ENCODE peak calls at places on chromosomes 13 and 19, in seven cellular contexts. One of them, this sample, is unnamed.

GRCh38 chr19:56900573-56901097 is 60.1 kb upstream of the PEG3 start:
- DNase-seq in body of pancreas: no peak
- DNase-seq in left lung: no peak
- DNase-seq in neural crest cell: no peak
- DNase-seq in heart right ventricle: no peak
- DNase-seq in mucosa of descending colon: no peak
- DNase-seq in osteocyte: no peak
- DNase-seq in this sample: no peak

GRCh38 chr19:34041922-34042521 is 130.3 kb upstream of the LSM14A start:
- DNase-seq in body of pancreas: peak; percentile 71
- DNase-seq in left lung: peak; percentile 89
- DNase-seq in neural crest cell: peak; percentile 74
- DNase-seq in heart right ventricle: peak; percentile 68
- DNase-seq in mucosa of descending colon: peak; percentile 80
- DNase-seq in osteocyte: no peak
- DNase-seq in this sample: peak; percentile 72

GRCh38 chr19:48806518-48806817 is 4.4 kb downstream of the BCAT2 start:
- DNase-seq in body of pancreas: no peak
- DNase-seq in left lung: no peak
- DNase-seq in neural crest cell: peak; percentile 51
- DNase-seq in heart right ventricle: no peak
- DNase-seq in mucosa of descending colon: peak; percentile 73
- DNase-seq in osteocyte: no peak
- DNase-seq in this sample: no peak

GRCh38 chr13:112714366-112714765 is 24.5 kb downstream of the ATP11A start:
- DNase-seq in body of pancreas: no peak
- DNase-seq in left lung: no peak
- DNase-seq in neural crest cell: no peak
- DNase-seq in heart right ventricle: no peak
- DNase-seq in mucosa of descending colon: no peak
- DNase-seq in osteocyte: no peak
- DNase-seq in this sample: no peak

GRCh38 chr19:6278740-6279619 is 795 bp downstream of the MLLT1 start:
- DNase-seq in body of pancreas: peak; percentile 29
- DNase-seq in left lung: no peak
- DNase-seq in neural crest cell: no peak
- DNase-seq in heart right ventricle: no peak
- DNase-seq in mucosa of descending colon: no peak
- DNase-seq in osteocyte: no peak
- DNase-seq in this sample: no peak

GRCh38 chr19:54952591-54953344 is 5.4 kb upstream of the NLRP7 start:
- DNase-seq in body of pancreas: no peak
- DNase-seq in left lung: no peak
- DNase-seq in neural crest cell: no peak
- DNase-seq in heart right ventricle: no peak
- DNase-seq in mucosa of descending colon: no peak
- DNase-seq in osteocyte: no peak
- DNase-seq in this sample: peak; percentile 96

GRCh38 chr13:43493496-43494000 is 293.2 kb downstream of the ENOX1 start:
- DNase-seq in body of pancreas: no peak
- DNase-seq in left lung: no peak
- DNase-seq in neural crest cell: no peak
- DNase-seq in heart right ventricle: no peak
- DNase-seq in mucosa of descending colon: no peak
- DNase-seq in osteocyte: no peak
- DNase-seq in this sample: no peak

GRCh38 chr13:97440598-97440997 is 6.6 kb downstream of the RAP2A start:
- DNase-seq in body of pancreas: no peak
- DNase-seq in left lung: no peak
- DNase-seq in neural crest cell: no peak
- DNase-seq in heart right ventricle: no peak
- DNase-seq in mucosa of descending colon: no peak
- DNase-seq in osteocyte: no peak
- DNase-seq in this sample: no peak

GRCh38 chr13:110116072-110116487 is 190.9 kb downstream of the COL4A1 start:
- DNase-seq in body of pancreas: peak; percentile 70
- DNase-seq in left lung: peak; percentile 95
- DNase-seq in neural crest cell: peak; percentile 73
- DNase-seq in heart right ventricle: peak; percentile 67
- DNase-seq in mucosa of descending colon: peak; percentile 76
- DNase-seq in osteocyte: peak; percentile 90
- DNase-seq in this sample: no peak

GRCh38 chr13:26785845-26786630 is 25.5 kb upstream of the GPR12 start:
- DNase-seq in body of pancreas: peak; percentile 14
- DNase-seq in left lung: peak; percentile 81
- DNase-seq in neural crest cell: no peak
- DNase-seq in heart right ventricle: peak; percentile 31
- DNase-seq in mucosa of descending colon: peak; percentile 16
- DNase-seq in osteocyte: no peak
- DNase-seq in this sample: no peak

DNA sequence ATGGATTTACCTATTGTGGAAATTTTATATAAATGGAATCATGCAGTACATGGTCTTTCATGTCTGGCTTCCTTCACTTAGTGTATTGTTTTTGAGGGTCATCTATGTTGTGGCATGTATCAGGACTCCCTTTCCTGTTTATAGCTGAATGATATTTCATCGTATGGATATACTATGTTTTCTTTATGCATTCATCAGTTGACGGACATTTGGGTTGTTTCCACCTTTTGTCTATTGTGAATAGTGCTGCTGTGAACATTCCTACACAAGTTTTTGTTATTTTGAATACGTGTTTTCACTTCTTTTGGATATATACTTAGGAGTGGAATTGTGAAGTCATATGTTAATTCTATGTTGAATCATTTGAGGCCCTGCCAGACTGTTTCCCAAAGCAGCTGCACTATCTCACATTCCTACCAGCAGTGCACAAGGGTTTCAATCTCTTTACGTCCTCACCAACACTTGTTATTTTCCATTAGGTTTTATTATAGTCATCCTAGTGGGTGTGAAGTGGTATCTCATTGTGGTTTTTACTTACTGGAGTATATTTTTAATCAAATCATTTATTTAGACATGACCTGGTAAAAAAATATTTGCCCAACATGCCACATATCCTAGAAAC is 262.7 kb downstream of the DLEU7 start:
- DNase-seq in body of pancreas: no peak
- DNase-seq in left lung: no peak
- DNase-seq in neural crest cell: no peak
- DNase-seq in heart right ventricle: no peak
- DNase-seq in mucosa of descending colon: no peak
- DNase-seq in osteocyte: no peak
- DNase-seq in this sample: no peak
- TF ChIP-seq CTCF in body of pancreas: no peak
- TF ChIP-seq CTCF in left lung: no peak
- TF ChIP-seq CTCF in neural crest cell: no peak
- TF ChIP-seq CTCF in heart right ventricle: no peak
- TF ChIP-seq CTCF in mucosa of descending colon: no peak
- TF ChIP-seq CTCF in osteocyte: peak; percentile 15
- TF ChIP-seq CTCF in this sample: no peak

GRCh38 chr19:11052391-11052790 is 36.9 kb upstream of the LDLR start:
- DNase-seq in body of pancreas: no peak
- DNase-seq in left lung: no peak
- DNase-seq in neural crest cell: no peak
- DNase-seq in heart right ventricle: no peak
- DNase-seq in mucosa of descending colon: no peak
- DNase-seq in osteocyte: no peak
- DNase-seq in this sample: no peak
- TF ChIP-seq CTCF in body of pancreas: no peak
- TF ChIP-seq CTCF in left lung: no peak
- TF ChIP-seq CTCF in neural crest cell: no peak
- TF ChIP-seq CTCF in heart right ventricle: no peak
- TF ChIP-seq CTCF in mucosa of descending colon: no peak
- TF ChIP-seq CTCF in osteocyte: no peak
- TF ChIP-seq CTCF in this sample: no peak

GRCh38 chr19:17998827-17999150 is 9.2 kb upstream of the ARRDC2 start:
- DNase-seq in body of pancreas: no peak
- DNase-seq in left lung: no peak
- DNase-seq in neural crest cell: no peak
- DNase-seq in heart right ventricle: no peak
- DNase-seq in mucosa of descending colon: no peak
- DNase-seq in osteocyte: no peak
- DNase-seq in this sample: no peak

GRCh38 chr19:18000480-18000980 is 7.4 kb upstream of the ARRDC2 start:
- DNase-seq in body of pancreas: no peak
- DNase-seq in left lung: no peak
- DNase-seq in neural crest cell: no peak
- DNase-seq in heart right ventricle: no peak
- DNase-seq in mucosa of descending colon: no peak
- DNase-seq in osteocyte: no peak
- DNase-seq in this sample: no peak

GRCh38 chr19:17999685-18000479 is 8.1 kb upstream of the ARRDC2 start:
- DNase-seq in body of pancreas: no peak
- DNase-seq in left lung: no peak
- DNase-seq in neural crest cell: no peak
- DNase-seq in heart right ventricle: no peak
- DNase-seq in mucosa of descending colon: peak; percentile 65
- DNase-seq in osteocyte: no peak
- DNase-seq in this sample: no peak

GRCh38 chr19:17996826-17997316 is 11.1 kb upstream of the ARRDC2 start:
- DNase-seq in body of pancreas: peak; percentile 89
- DNase-seq in left lung: peak; percentile 97
- DNase-seq in neural crest cell: peak; percentile 98
- DNase-seq in heart right ventricle: peak; percentile 88
- DNase-seq in mucosa of descending colon: peak; percentile 92
- DNase-seq in osteocyte: peak; percentile 97
- DNase-seq in this sample: peak; percentile 85

GRCh38 chr19:17997969-17998826 is 9.8 kb upstream of the ARRDC2 start:
- DNase-seq in body of pancreas: no peak
- DNase-seq in left lung: peak; percentile 83
- DNase-seq in neural crest cell: no peak
- DNase-seq in heart right ventricle: no peak
- DNase-seq in mucosa of descending colon: no peak
- DNase-seq in osteocyte: no peak
- DNase-seq in this sample: peak; percentile 55
- TF ChIP-seq CTCF in body of pancreas: no peak
- TF ChIP-seq CTCF in left lung: no peak
- TF ChIP-seq CTCF in neural crest cell: peak; percentile 35
- TF ChIP-seq CTCF in heart right ventricle: no peak
- TF ChIP-seq CTCF in mucosa of descending colon: no peak
- TF ChIP-seq CTCF in osteocyte: peak; percentile 42
- TF ChIP-seq CTCF in this sample: no peak

GRCh38 chr19:1938071-1938470 is 2.9 kb upstream of the CSNK1G2 start:
- DNase-seq in body of pancreas: no peak
- DNase-seq in left lung: no peak
- DNase-seq in neural crest cell: no peak
- DNase-seq in heart right ventricle: no peak
- DNase-seq in mucosa of descending colon: no peak
- DNase-seq in osteocyte: no peak
- DNase-seq in this sample: no peak
- TF ChIP-seq CTCF in body of pancreas: no peak
- TF ChIP-seq CTCF in left lung: no peak
- TF ChIP-seq CTCF in neural crest cell: no peak
- TF ChIP-seq CTCF in heart right ventricle: no peak
- TF ChIP-seq CTCF in mucosa of descending colon: no peak
- TF ChIP-seq CTCF in osteocyte: no peak
- TF ChIP-seq CTCF in this sample: no peak

DNA sequence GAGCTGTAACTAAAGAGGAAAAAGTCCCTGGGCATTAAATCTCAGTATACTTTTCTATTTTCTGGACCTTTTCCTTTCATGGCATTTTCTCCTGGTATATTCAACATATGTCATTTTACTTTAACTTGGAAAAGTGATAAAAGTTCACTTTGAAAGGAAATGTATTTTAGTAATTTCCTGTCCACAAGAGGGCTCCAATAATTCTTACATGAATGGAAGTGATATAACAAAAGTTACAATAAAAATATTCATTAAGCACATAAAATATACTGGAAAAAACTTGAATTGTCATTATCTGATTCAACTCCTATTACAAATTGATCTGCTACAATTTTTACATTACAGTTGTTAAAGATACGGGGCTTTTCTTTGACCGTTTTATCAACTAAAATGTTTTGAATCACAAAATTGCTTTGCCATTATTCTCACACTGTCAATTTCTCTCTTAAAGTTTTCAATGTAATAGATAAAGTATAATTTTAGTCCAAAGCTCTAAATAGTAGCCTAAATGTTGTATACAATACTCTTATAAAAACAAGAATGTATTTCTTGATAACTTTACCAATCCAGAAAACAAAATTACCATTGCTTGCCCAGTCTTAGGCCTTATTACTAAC is 4.9 kb downstream of the UBL3 start:
- DNase-seq in body of pancreas: no peak
- DNase-seq in left lung: no peak
- DNase-seq in neural crest cell: no peak
- DNase-seq in heart right ventricle: no peak
- DNase-seq in mucosa of descending colon: no peak
- DNase-seq in osteocyte: no peak
- DNase-seq in this sample: no peak
- TF ChIP-seq CTCF in body of pancreas: peak; percentile 42
- TF ChIP-seq CTCF in left lung: no peak
- TF ChIP-seq CTCF in neural crest cell: peak; percentile 63
- TF ChIP-seq CTCF in heart right ventricle: peak; percentile 21
- TF ChIP-seq CTCF in mucosa of descending colon: no peak
- TF ChIP-seq CTCF in osteocyte: peak; percentile 60
- TF ChIP-seq CTCF in this sample: peak; percentile 42

GRCh38 chr19:38543286-38543806 is 74.4 kb downstream of the MAP4K1 start:
- DNase-seq in body of pancreas: no peak
- DNase-seq in left lung: peak; percentile 72
- DNase-seq in neural crest cell: no peak
- DNase-seq in heart right ventricle: no peak
- DNase-seq in mucosa of descending colon: no peak
- DNase-seq in osteocyte: no peak
- DNase-seq in this sample: no peak

GRCh38 chr19:38545596-38545995 is 72.2 kb downstream of the MAP4K1 start:
- DNase-seq in body of pancreas: no peak
- DNase-seq in left lung: peak; percentile 26
- DNase-seq in neural crest cell: no peak
- DNase-seq in heart right ventricle: no peak
- DNase-seq in mucosa of descending colon: no peak
- DNase-seq in osteocyte: no peak
- DNase-seq in this sample: no peak

GRCh38 chr19:38542040-38542439 is 75.7 kb downstream of the MAP4K1 start:
- DNase-seq in body of pancreas: no peak
- DNase-seq in left lung: no peak
- DNase-seq in neural crest cell: no peak
- DNase-seq in heart right ventricle: no peak
- DNase-seq in mucosa of descending colon: no peak
- DNase-seq in osteocyte: no peak
- DNase-seq in this sample: no peak

GRCh38 chr19:38543807-38544568 is 73.8 kb downstream of the MAP4K1 start:
- DNase-seq in body of pancreas: peak; percentile 50
- DNase-seq in left lung: peak; percentile 51
- DNase-seq in neural crest cell: no peak
- DNase-seq in heart right ventricle: peak; percentile 38
- DNase-seq in mucosa of descending colon: peak; percentile 48
- DNase-seq in osteocyte: no peak
- DNase-seq in this sample: no peak

GRCh38 chr19:38544569-38545315 is 73.0 kb downstream of the MAP4K1 start:
- DNase-seq in body of pancreas: no peak
- DNase-seq in left lung: peak; percentile 2
- DNase-seq in neural crest cell: no peak
- DNase-seq in heart right ventricle: no peak
- DNase-seq in mucosa of descending colon: no peak
- DNase-seq in osteocyte: no peak
- DNase-seq in this sample: no peak
- TF ChIP-seq CTCF in body of pancreas: no peak
- TF ChIP-seq CTCF in left lung: peak; percentile 49
- TF ChIP-seq CTCF in neural crest cell: peak; percentile 24
- TF ChIP-seq CTCF in heart right ventricle: peak; percentile 1
- TF ChIP-seq CTCF in mucosa of descending colon: peak; percentile 32
- TF ChIP-seq CTCF in osteocyte: peak; percentile 71
- TF ChIP-seq CTCF in this sample: peak; percentile 69

GRCh38 chr19:45927565-45928261 is 13.1 kb upstream of the NANOS2 start:
- DNase-seq in body of pancreas: peak; percentile 92
- DNase-seq in left lung: peak; percentile 88
- DNase-seq in neural crest cell: peak; percentile 87
- DNase-seq in heart right ventricle: peak; percentile 86
- DNase-seq in mucosa of descending colon: peak; percentile 97
- DNase-seq in osteocyte: peak; percentile 93
- DNase-seq in this sample: peak; percentile 86
- TF ChIP-seq CTCF in body of pancreas: no peak
- TF ChIP-seq CTCF in left lung: no peak
- TF ChIP-seq CTCF in neural crest cell: peak; percentile 27
- TF ChIP-seq CTCF in heart right ventricle: no peak
- TF ChIP-seq CTCF in mucosa of descending colon: no peak
- TF ChIP-seq CTCF in osteocyte: no peak
- TF ChIP-seq CTCF in this sample: no peak